ENCODE peak calls at places on chromosomes 3 and 15, in five cellular contexts. Y, W, S, K and A are unnamed samples.

GRCh38 chr15:70802629-70803028 is 39.3 kb upstream of the UACA start:
- DNase-seq in W (no peak), K (no peak), Y (no peak), S (no peak), A (no peak)

GRCh38 chr3:120126016-120126415 is 31.8 kb upstream of the GSK3B start:
- DNase-seq in Y (no peak), S (no peak), K (no peak), W (no peak), A (no peak)

GRCh38 chr3:29693863-29694262 is 413.0 kb downstream of the RBMS3 start:
- DNase-seq in K (no peak), Y (no peak), W (no peak), S (no peak), A (no peak)

GRCh38 chr3:126782554-126782953 is 78.5 kb downstream of the CHCHD6 start:
- DNase-seq in S (no peak), K (no peak), Y (no peak), W (no peak), A (no peak)

GRCh38 chr3:62109534-62109933 is 263.8 kb downstream of the FEZF2 start:
- DNase-seq in S (no peak), Y (no peak), K (no peak), W (peak; percentile 81), A (no peak)

GRCh38 chr15:68794869-68795268 is 25.8 kb downstream of the ANP32A start:
- DNase-seq in Y (no peak), W (no peak), K (no peak), S (no peak), A (no peak)

GRCh38 chr3:44058022-44058867 is 183.4 kb upstream of the TOPAZ1 start:
- DNase-seq in W (no peak), S (no peak), K (peak; percentile 35), Y (peak; percentile 44), A (peak; percentile 57)

GRCh38 chr3:21292971-21293370 is 458.0 kb downstream of the ZNF385D start:
- DNase-seq in K (no peak), Y (no peak), S (no peak), W (no peak), A (no peak)

GRCh38 chr3:144096016-144096415 is 124.4 kb downstream of the DIPK2A start:
- DNase-seq in W (no peak), Y (no peak), S (no peak), K (no peak), A (no peak)

GRCh38 chr15:63970723-63971426 is 75.4 kb downstream of the DAPK2 start:
- DNase-seq in S (no peak), K (peak; percentile 24), W (no peak), Y (no peak), A (peak; percentile 61)